ENCODE peak calls at places on chromosome 18, in four cellular contexts. E, Q, G and X are unnamed samples.
A peak's percentile ranks its signal among the peaks of the same experiment; 100 is the strongest.

GRCh38 chr18:41767960-41768359 is 187.1 kb upstream of the PIK3C3 start:
- DNase-seq in E (no peak), Q (peak; percentile 30), G (no peak), X (no peak)

GRCh38 chr18:21632393-21632792 is 20.3 kb downstream of the SNRPD1 start:
- DNase-seq in E (no peak), Q (no peak), G (no peak), X (no peak)

GRCh38 chr18:28768791-28769768 is 592.1 kb upstream of the CDH2 start:
- DNase-seq in E (no peak), Q (no peak), G (no peak), X (no peak)

GRCh38 chr18:5630057-5630765 is 86.4 kb upstream of the EPB41L3 start:
- DNase-seq in E (peak; percentile 90), Q (peak; percentile 16), G (peak; percentile 59), X (no peak)

GRCh38 chr18:62325806-62326645 is 916 bp downstream of the TNFRSF11A start:
- DNase-seq in E (peak; percentile 59), Q (no peak), G (no peak), X (peak; percentile 10)

GRCh38 chr18:13273800-13274199 is 55.2 kb downstream of the LDLRAD4 start:
- DNase-seq in E (no peak), Q (no peak), G (no peak), X (peak; percentile 51)

GRCh38 chr18:830315-830901 is 18.4 kb upstream of the YES1 start:
- DNase-seq in E (no peak), Q (no peak), G (no peak), X (peak; percentile 82)

GRCh38 chr18:49920731-49921130 is 107.4 kb upstream of the ACAA2 start:
- DNase-seq in E (peak; percentile 17), Q (no peak), G (no peak), X (no peak)

GRCh38 chr18:55588876-55589595 is 1.0 kb upstream of the TCF4 start:
- DNase-seq in E (no peak), Q (no peak), G (no peak), X (no peak)

GRCh38 chr18:10895976-10896375 is 253.4 kb downstream of the PIEZO2 start:
- DNase-seq in E (no peak), Q (no peak), G (no peak), X (no peak)

GRCh38 chr18:8726963-8727730 is 21.8 kb downstream of the MTCL1 start:
- DNase-seq in E (no peak), Q (no peak), G (no peak), X (no peak)

GRCh38 chr18:13290856-13291271 is 72.3 kb downstream of the LDLRAD4 start:
- DNase-seq in E (no peak), Q (no peak), G (no peak), X (no peak)

GRCh38 chr18:66749030-66749429 is 145.1 kb upstream of the CDH19 start:
- DNase-seq in E (no peak), Q (no peak), G (no peak), X (no peak)

GRCh38 chr18:21740474-21740723 is 193 bp upstream of the MIB1 start:
- DNase-seq in E (no peak), Q (peak; percentile 97), G (peak; percentile 98), X (no peak)

GRCh38 chr18:35143615-35144596 is 96.9 kb upstream of the ZNF397 start:
- DNase-seq in E (peak; percentile 27), Q (peak; percentile 28), G (no peak), X (peak; percentile 31)

GRCh38 chr18:32368170-32368569 is 102.5 kb downstream of the GAREM1 start:
- DNase-seq in E (no peak), Q (no peak), G (no peak), X (no peak)

GRCh38 chr18:38651736-38652135 is 1086.1 kb upstream of the CELF4 start:
- DNase-seq in E (no peak), Q (no peak), G (no peak), X (no peak)

GRCh38 chr18:63137999-63138448 is 181.5 kb downstream of the BCL2 start:
- DNase-seq in E (no peak), Q (no peak), G (no peak), X (peak; percentile 49)

GRCh38 chr18:11561293-11561692 is 48.1 kb upstream of the SLC35G4 start:
- DNase-seq in E (no peak), Q (no peak), G (no peak), X (no peak)

GRCh38 chr18:23627325-23627724 is 35.4 kb downstream of the ANKRD29 start:
- DNase-seq in E (no peak), Q (peak; percentile 82), G (no peak), X (no peak)

GRCh38 chr18:69759046-69759445 is 188.6 kb downstream of the CD226 start:
- DNase-seq in E (no peak), Q (no peak), G (no peak), X (no peak)

GRCh38 chr18:10131036-10131774 is 217.4 kb downstream of the VAPA start:
- DNase-seq in E (no peak), Q (no peak), G (no peak), X (no peak)

GRCh38 chr18:48475635-48476549 is 62.9 kb upstream of the CTIF start:
- DNase-seq in E (peak; percentile 60), Q (peak; percentile 63), G (no peak), X (peak; percentile 22)

GRCh38 chr18:57113783-57114465 is 33.0 kb upstream of the BOD1L2 start:
- DNase-seq in E (no peak), Q (no peak), G (no peak), X (no peak)

GRCh38 chr18:35443434-35443833 is 54.3 kb downstream of the INO80C start:
- DNase-seq in E (no peak), Q (no peak), G (no peak), X (no peak)

GRCh38 chr18:37701967-37702366 is 136.4 kb upstream of the CELF4 start:
- DNase-seq in E (no peak), Q (no peak), G (no peak), X (no peak)

GRCh38 chr18:21085579-21086161 is 25.9 kb downstream of the ROCK1 start:
- DNase-seq in E (no peak), Q (no peak), G (no peak), X (no peak)

GRCh38 chr18:74197705-74198341 is 49.5 kb downstream of the TIMM21 start:
- DNase-seq in E (no peak), Q (no peak), G (no peak), X (no peak)

GRCh38 chr18:61722247-61722646 is 170.6 kb downstream of the RNF152 start:
- DNase-seq in E (no peak), Q (no peak), G (no peak), X (no peak)